ENCODE peak calls at places on chromosome 10, in six cellular contexts. One of them, this sample, is unnamed.

GRCh38 chr10:802506-802905 is 113.0 kb upstream of the DIP2C start:
- DNase-seq in activated CD4-positive, alpha-beta T cell treated with anti-CD3 and anti-CD28 coated beads, Interleukin-2, amount 50 U/mL, for 1 hour: no peak
- DNase-seq in Caki2: no peak
- DNase-seq in central memory CD4-positive, alpha-beta T cell: no peak
- DNase-seq in stromal cell of bone marrow: no peak
- DNase-seq in heart right ventricle: no peak
- DNase-seq in this sample: no peak

GRCh38 chr10:100025528-100026070 is 15.9 kb upstream of the DNMBP start:
- DNase-seq in activated CD4-positive, alpha-beta T cell treated with anti-CD3 and anti-CD28 coated beads, Interleukin-2, amount 50 U/mL, for 1 hour: no peak
- DNase-seq in Caki2: no peak
- DNase-seq in central memory CD4-positive, alpha-beta T cell: no peak
- DNase-seq in stromal cell of bone marrow: no peak
- DNase-seq in heart right ventricle: no peak
- DNase-seq in this sample: no peak

GRCh38 chr10:58820862-58821559 is 308.3 kb downstream of the BICC1 start:
- DNase-seq in activated CD4-positive, alpha-beta T cell treated with anti-CD3 and anti-CD28 coated beads, Interleukin-2, amount 50 U/mL, for 1 hour: no peak
- DNase-seq in Caki2: peak
- DNase-seq in central memory CD4-positive, alpha-beta T cell: no peak
- DNase-seq in stromal cell of bone marrow: no peak
- DNase-seq in heart right ventricle: no peak
- DNase-seq in this sample: no peak

GRCh38 chr10:22816298-22816653 is 101.9 kb upstream of the PIP4K2A start:
- DNase-seq in activated CD4-positive, alpha-beta T cell treated with anti-CD3 and anti-CD28 coated beads, Interleukin-2, amount 50 U/mL, for 1 hour: no peak
- DNase-seq in Caki2: peak
- DNase-seq in central memory CD4-positive, alpha-beta T cell: no peak
- DNase-seq in stromal cell of bone marrow: peak
- DNase-seq in heart right ventricle: no peak
- DNase-seq in this sample: no peak

GRCh38 chr10:100829103-100829870 is 83.5 kb upstream of the SLF2 start:
- DNase-seq in activated CD4-positive, alpha-beta T cell treated with anti-CD3 and anti-CD28 coated beads, Interleukin-2, amount 50 U/mL, for 1 hour: no peak
- DNase-seq in Caki2: no peak
- DNase-seq in central memory CD4-positive, alpha-beta T cell: no peak
- DNase-seq in stromal cell of bone marrow: no peak
- DNase-seq in heart right ventricle: no peak
- DNase-seq in this sample: no peak

GRCh38 chr10:82438277-82438676 is 563.3 kb downstream of the NRG3 start:
- DNase-seq in activated CD4-positive, alpha-beta T cell treated with anti-CD3 and anti-CD28 coated beads, Interleukin-2, amount 50 U/mL, for 1 hour: no peak
- DNase-seq in Caki2: no peak
- DNase-seq in central memory CD4-positive, alpha-beta T cell: no peak
- DNase-seq in stromal cell of bone marrow: no peak
- DNase-seq in heart right ventricle: no peak
- DNase-seq in this sample: no peak

GRCh38 chr10:121500591-121501341 is 97.5 kb downstream of the FGFR2 start:
- DNase-seq in activated CD4-positive, alpha-beta T cell treated with anti-CD3 and anti-CD28 coated beads, Interleukin-2, amount 50 U/mL, for 1 hour: no peak
- DNase-seq in Caki2: no peak
- DNase-seq in central memory CD4-positive, alpha-beta T cell: no peak
- DNase-seq in stromal cell of bone marrow: no peak
- DNase-seq in heart right ventricle: no peak
- DNase-seq in this sample: no peak

GRCh38 chr10:71161429-71161828 is 50.9 kb upstream of the UNC5B start:
- DNase-seq in activated CD4-positive, alpha-beta T cell treated with anti-CD3 and anti-CD28 coated beads, Interleukin-2, amount 50 U/mL, for 1 hour: no peak
- DNase-seq in Caki2: peak
- DNase-seq in central memory CD4-positive, alpha-beta T cell: no peak
- DNase-seq in stromal cell of bone marrow: no peak
- DNase-seq in heart right ventricle: no peak
- DNase-seq in this sample: no peak

GRCh38 chr10:32888161-32888927 is 69.7 kb downstream of the ITGB1 start:
- DNase-seq in activated CD4-positive, alpha-beta T cell treated with anti-CD3 and anti-CD28 coated beads, Interleukin-2, amount 50 U/mL, for 1 hour: no peak
- DNase-seq in Caki2: no peak
- DNase-seq in central memory CD4-positive, alpha-beta T cell: no peak
- DNase-seq in stromal cell of bone marrow: no peak
- DNase-seq in heart right ventricle: no peak
- DNase-seq in this sample: no peak

GRCh38 chr10:86659721-86660438 is 5.5 kb downstream of the OPN4 start:
- DNase-seq in activated CD4-positive, alpha-beta T cell treated with anti-CD3 and anti-CD28 coated beads, Interleukin-2, amount 50 U/mL, for 1 hour: no peak
- DNase-seq in Caki2: no peak
- DNase-seq in central memory CD4-positive, alpha-beta T cell: no peak
- DNase-seq in stromal cell of bone marrow: no peak
- DNase-seq in heart right ventricle: peak
- DNase-seq in this sample: no peak

GRCh38 chr10:117431160-117431559 is 55.9 kb upstream of the PDZD8 start:
- DNase-seq in activated CD4-positive, alpha-beta T cell treated with anti-CD3 and anti-CD28 coated beads, Interleukin-2, amount 50 U/mL, for 1 hour: no peak
- DNase-seq in Caki2: no peak
- DNase-seq in central memory CD4-positive, alpha-beta T cell: no peak
- DNase-seq in stromal cell of bone marrow: peak
- DNase-seq in heart right ventricle: no peak
- DNase-seq in this sample: no peak

GRCh38 chr10:120409816-120410215 is 47.2 kb upstream of the PLPP4 start:
- DNase-seq in activated CD4-positive, alpha-beta T cell treated with anti-CD3 and anti-CD28 coated beads, Interleukin-2, amount 50 U/mL, for 1 hour: no peak
- DNase-seq in Caki2: no peak
- DNase-seq in central memory CD4-positive, alpha-beta T cell: no peak
- DNase-seq in stromal cell of bone marrow: no peak
- DNase-seq in heart right ventricle: no peak
- DNase-seq in this sample: no peak

GRCh38 chr10:91700788-91701444 is 68.0 kb upstream of the PPP1R3C start:
- DNase-seq in activated CD4-positive, alpha-beta T cell treated with anti-CD3 and anti-CD28 coated beads, Interleukin-2, amount 50 U/mL, for 1 hour: no peak
- DNase-seq in Caki2: no peak
- DNase-seq in central memory CD4-positive, alpha-beta T cell: no peak
- DNase-seq in stromal cell of bone marrow: peak
- DNase-seq in heart right ventricle: no peak
- DNase-seq in this sample: no peak

GRCh38 chr10:49614242-49615198 is 683 bp downstream of the CHAT start:
- DNase-seq in activated CD4-positive, alpha-beta T cell treated with anti-CD3 and anti-CD28 coated beads, Interleukin-2, amount 50 U/mL, for 1 hour: no peak
- DNase-seq in Caki2: no peak
- DNase-seq in central memory CD4-positive, alpha-beta T cell: no peak
- DNase-seq in stromal cell of bone marrow: no peak
- DNase-seq in heart right ventricle: no peak
- DNase-seq in this sample: no peak

GRCh38 chr10:108957681-108958080 is 965.6 kb downstream of the XPNPEP1 start:
- DNase-seq in activated CD4-positive, alpha-beta T cell treated with anti-CD3 and anti-CD28 coated beads, Interleukin-2, amount 50 U/mL, for 1 hour: no peak
- DNase-seq in Caki2: no peak
- DNase-seq in central memory CD4-positive, alpha-beta T cell: no peak
- DNase-seq in stromal cell of bone marrow: no peak
- DNase-seq in heart right ventricle: no peak
- DNase-seq in this sample: no peak

GRCh38 chr10:51090190-51090589 is 15.9 kb downstream of the PRKG1 start:
- DNase-seq in activated CD4-positive, alpha-beta T cell treated with anti-CD3 and anti-CD28 coated beads, Interleukin-2, amount 50 U/mL, for 1 hour: no peak
- DNase-seq in Caki2: no peak
- DNase-seq in central memory CD4-positive, alpha-beta T cell: no peak
- DNase-seq in stromal cell of bone marrow: peak
- DNase-seq in heart right ventricle: no peak
- DNase-seq in this sample: no peak

GRCh38 chr10:131391991-131392390 is 80.5 kb upstream of the TCERG1L start:
- DNase-seq in activated CD4-positive, alpha-beta T cell treated with anti-CD3 and anti-CD28 coated beads, Interleukin-2, amount 50 U/mL, for 1 hour: no peak
- DNase-seq in Caki2: no peak
- DNase-seq in central memory CD4-positive, alpha-beta T cell: no peak
- DNase-seq in stromal cell of bone marrow: no peak
- DNase-seq in heart right ventricle: no peak
- DNase-seq in this sample: no peak

GRCh38 chr10:97821308-97822038 is 28.2 kb upstream of the GOLGA7B start:
- DNase-seq in activated CD4-positive, alpha-beta T cell treated with anti-CD3 and anti-CD28 coated beads, Interleukin-2, amount 50 U/mL, for 1 hour: no peak
- DNase-seq in Caki2: no peak
- DNase-seq in central memory CD4-positive, alpha-beta T cell: no peak
- DNase-seq in stromal cell of bone marrow: no peak
- DNase-seq in heart right ventricle: peak
- DNase-seq in this sample: no peak

GRCh38 chr10:69090687-69091450 is 3.0 kb downstream of the SRGN start:
- DNase-seq in activated CD4-positive, alpha-beta T cell treated with anti-CD3 and anti-CD28 coated beads, Interleukin-2, amount 50 U/mL, for 1 hour: no peak
- DNase-seq in Caki2: peak
- DNase-seq in central memory CD4-positive, alpha-beta T cell: no peak
- DNase-seq in stromal cell of bone marrow: peak
- DNase-seq in heart right ventricle: no peak
- DNase-seq in this sample: no peak

GRCh38 chr10:33799281-33799943 is 464.9 kb upstream of the NRP1 start:
- DNase-seq in activated CD4-positive, alpha-beta T cell treated with anti-CD3 and anti-CD28 coated beads, Interleukin-2, amount 50 U/mL, for 1 hour: no peak
- DNase-seq in Caki2: peak
- DNase-seq in central memory CD4-positive, alpha-beta T cell: no peak
- DNase-seq in stromal cell of bone marrow: no peak
- DNase-seq in heart right ventricle: no peak
- DNase-seq in this sample: no peak